ENCODE peak calls at places on chromosomes 12 and 14, in four cellular contexts. L, E, R and V are unnamed samples.

GRCh38 chr12:78210894-78211302 is 380.2 kb downstream of the NAV3 start:
- DNase-seq in L (no peak), E (no peak), R (peak; percentile 87), V (no peak)

GRCh38 chr12:121893901-121894540 is 5.4 kb downstream of the PSMD9 start:
- DNase-seq in L (no peak), E (no peak), R (peak; percentile 67), V (peak; percentile 52)

GRCh38 chr14:89900822-89901221 is 53.7 kb downstream of the EFCAB11 start:
- DNase-seq in L (no peak), E (no peak), R (no peak), V (no peak)

GRCh38 chr14:56224179-56224578 is 106.0 kb downstream of the PELI2 start:
- DNase-seq in R (no peak), E (no peak), L (no peak), V (no peak)

GRCh38 chr12:132664206-132665148 is 22.7 kb downstream of the POLE start:
- DNase-seq in E (no peak), L (no peak), R (no peak), V (no peak)

GRCh38 chr14:103547455-103547940 is 15.0 kb downstream of the BAG5 start:
- DNase-seq in E (no peak), L (no peak), R (no peak), V (no peak)

GRCh38 chr12:53345486-53346195 is 9.5 kb upstream of the SP7 start:
- DNase-seq in R (no peak), L (no peak), E (no peak), V (no peak)

GRCh38 chr14:64970776-64971451 is 1.2 kb downstream of the RAB15 start:
- DNase-seq in R (no peak), E (no peak), L (no peak), V (no peak)

GRCh38 chr12:2507811-2508210 is 287.0 kb upstream of the FKBP4 start:
- DNase-seq in E (no peak), L (no peak), R (no peak), V (no peak)

GRCh38 chr12:7915911-7916403 is 20.0 kb downstream of the SLC2A3 start:
- DNase-seq in L (no peak), R (no peak), E (no peak), V (no peak)

GRCh38 chr12:114656906-114657596 is 26.9 kb downstream of the TBX3 start:
- DNase-seq in E (no peak), L (no peak), R (peak; percentile 28), V (no peak)

GRCh38 chr14:98963610-98964009 is 308.4 kb downstream of the BCL11B start:
- DNase-seq in R (no peak), E (no peak), L (no peak), V (no peak)

GRCh38 chr12:122545855-122546254 is 18.8 kb downstream of the KNTC1 start:
- DNase-seq in E (no peak), L (no peak), R (no peak), V (no peak)

GRCh38 chr12:54390668-54391551 is 6.4 kb upstream of the ZNF385A start:
- DNase-seq in L (peak; percentile 57), E (peak; percentile 46), R (no peak), V (peak; percentile 62)

GRCh38 chr12:76878899-76879709 is at the start of gene CSRP2:
- DNase-seq in L (peak; percentile 9), R (peak; percentile 91), E (peak; percentile 17), V (peak; percentile 91)

GRCh38 chr12:56723889-56724659 is 1.0 kb downstream of the NACA start:
- DNase-seq in E (no peak), L (no peak), R (peak; percentile 65), V (peak; percentile 56)

GRCh38 chr14:59336078-59336477 is 129.1 kb downstream of the GPR135 start:
- DNase-seq in R (no peak), L (no peak), E (no peak), V (no peak)

GRCh38 chr12:68391905-68392304 is 59.7 kb upstream of the MDM1 start:
- DNase-seq in R (no peak), E (no peak), L (no peak), V (no peak)

GRCh38 chr12:106049105-106049504 is 89.6 kb downstream of the NUAK1 start:
- DNase-seq in R (no peak), E (no peak), L (no peak), V (no peak)

GRCh38 chr12:45425426-45425825 is 209.5 kb downstream of the ANO6 start:
- DNase-seq in E (no peak), L (no peak), R (peak; percentile 80), V (no peak)

GRCh38 chr14:61812347-61813100 is 50.3 kb downstream of the SNAPC1 start:
- DNase-seq in E (no peak), R (no peak), L (no peak), V (peak; percentile 64)

GRCh38 chr12:50132505-50133135 is 20.6 kb downstream of the COX14 start:
- DNase-seq in E (no peak), R (peak; percentile 25), L (no peak), V (no peak)

GRCh38 chr12:118884226-118884625 is 97.1 kb upstream of the SRRM4 start:
- DNase-seq in L (no peak), E (no peak), R (no peak), V (no peak)

GRCh38 chr12:120093336-120093591 is 23.3 kb downstream of the RAB35 start:
- DNase-seq in L (no peak), R (no peak), E (no peak), V (peak; percentile 70)

GRCh38 chr12:56137853-56138571 is 9.9 kb downstream of the ESYT1 start:
- DNase-seq in R (no peak), E (no peak), L (no peak), V (no peak)

GRCh38 chr14:54483073-54483745 is 5.6 kb downstream of the GMFB start:
- DNase-seq in E (no peak), L (no peak), R (no peak), V (no peak)

GRCh38 chr12:29245246-29245645 is 96.2 kb downstream of the FAR2 start:
- DNase-seq in L (no peak), E (no peak), R (peak; percentile 12), V (no peak)

GRCh38 chr12:66232258-66232657 is 43.2 kb downstream of the IRAK3 start:
- DNase-seq in R (no peak), L (no peak), E (no peak), V (no peak)

GRCh38 chr14:76337619-76338545 is 38.1 kb upstream of the ESRRB start:
- DNase-seq in E (no peak), R (no peak), L (no peak), V (no peak)

GRCh38 chr14:94145902-94146527 is 16.6 kb upstream of the IFI27L2 start:
- DNase-seq in L (no peak), R (no peak), E (no peak), V (no peak)

GRCh38 chr14:105059035-105059916 is 6.0 kb downstream of the GPR132 start:
- DNase-seq in L (peak; percentile 41), R (no peak), E (no peak), V (no peak)

GRCh38 chr12:52670506-52670905 is 9.7 kb downstream of the KRT1 start:
- DNase-seq in R (no peak), L (no peak), E (no peak), V (no peak)

GRCh38 chr14:39890026-39890425 is 457.8 kb upstream of the FBXO33 start:
- DNase-seq in E (no peak), R (no peak), L (no peak), V (no peak)

GRCh38 chr12:76119887-76120286 is 35.4 kb upstream of the NAP1L1 start:
- DNase-seq in R (no peak), E (no peak), L (no peak), V (no peak)

GRCh38 chr12:94198469-94198868 is 50.1 kb downstream of the PLXNC1 start:
- DNase-seq in L (no peak), R (no peak), E (no peak), V (no peak)

GRCh38 chr12:92297405-92297804 is 151.8 kb upstream of the BTG1 start:
- DNase-seq in L (no peak), R (no peak), E (no peak), V (no peak)

GRCh38 chr14:39212034-39212433 is 21.7 kb upstream of the MIA2 start:
- DNase-seq in R (no peak), L (no peak), E (no peak), V (no peak)

GRCh38 chr12:113418213-113418879 is 3.8 kb upstream of the SDSL start:
- DNase-seq in E (no peak), L (no peak), R (no peak), V (no peak)

GRCh38 chr12:120356567-120357030 is 12.4 kb downstream of the MSI1 start:
- DNase-seq in E (peak; percentile 68), R (peak; percentile 87), L (peak; percentile 67), V (peak; percentile 72)